ENCODE peak calls at places on chromosomes 1 and 21, in four cellular contexts. T, J, F and O are unnamed samples.

GRCh38 chr1:225508538-225509375 is 80.9 kb upstream of the LBR start:
- DNase-seq in T (no peak), J (no peak), F (no peak), O (no peak)

GRCh38 chr1:31977361-31978131 is 36.1 kb upstream of the KHDRBS1 start:
- DNase-seq in T (peak; percentile 51), J (no peak), F (peak; percentile 68), O (peak; percentile 67)

GRCh38 chr1:47675047-47675675 is 237.3 kb downstream of the FOXD2 start:
- DNase-seq in T (no peak), J (no peak), F (no peak), O (no peak)

GRCh38 chr1:65177457-65177856 is 29.5 kb downstream of the AK4 start:
- DNase-seq in T (no peak), J (no peak), F (no peak), O (no peak)

GRCh38 chr1:31133368-31133767 is 67.9 kb upstream of the PUM1 start:
- DNase-seq in T (no peak), J (no peak), F (no peak), O (no peak)

GRCh38 chr1:187971851-187972250 is 1143.1 kb downstream of the PLA2G4A start:
- DNase-seq in T (no peak), J (no peak), F (no peak), O (no peak)

GRCh38 chr1:15616704-15617172 is 520 bp upstream of the DDI2 start:
- DNase-seq in T (peak; percentile 38), J (no peak), F (no peak), O (no peak)

GRCh38 chr21:30480145-30480544 is at the start of gene KRTAP19-1:
- DNase-seq in T (no peak), J (no peak), F (no peak), O (no peak)

GRCh38 chr1:200896571-200897187 is 2.0 kb downstream of the INAVA start:
- DNase-seq in T (no peak), J (no peak), F (no peak), O (no peak)

GRCh38 chr1:62515055-62515454 is 78.2 kb downstream of the USP1 start:
- DNase-seq in T (no peak), J (no peak), F (no peak), O (no peak)

GRCh38 chr1:184487561-184488200 is 100.9 kb downstream of the C1orf21 start:
- DNase-seq in T (no peak), J (no peak), F (no peak), O (no peak)

GRCh38 chr1:19814681-19815503 is at the start of gene RNF186:
- DNase-seq in T (no peak), J (no peak), F (no peak), O (no peak)

GRCh38 chr1:19813651-19813960 is 1.5 kb downstream of the RNF186 start:
- DNase-seq in T (no peak), J (no peak), F (no peak), O (no peak)

GRCh38 chr1:19815801-19816736 is 986 bp upstream of the RNF186 start:
- DNase-seq in T (no peak), J (no peak), F (no peak), O (no peak)

GRCh38 chr1:19812875-19813650 is 2.0 kb downstream of the RNF186 start:
- DNase-seq in T (no peak), J (no peak), F (no peak), O (no peak)

DNA sequence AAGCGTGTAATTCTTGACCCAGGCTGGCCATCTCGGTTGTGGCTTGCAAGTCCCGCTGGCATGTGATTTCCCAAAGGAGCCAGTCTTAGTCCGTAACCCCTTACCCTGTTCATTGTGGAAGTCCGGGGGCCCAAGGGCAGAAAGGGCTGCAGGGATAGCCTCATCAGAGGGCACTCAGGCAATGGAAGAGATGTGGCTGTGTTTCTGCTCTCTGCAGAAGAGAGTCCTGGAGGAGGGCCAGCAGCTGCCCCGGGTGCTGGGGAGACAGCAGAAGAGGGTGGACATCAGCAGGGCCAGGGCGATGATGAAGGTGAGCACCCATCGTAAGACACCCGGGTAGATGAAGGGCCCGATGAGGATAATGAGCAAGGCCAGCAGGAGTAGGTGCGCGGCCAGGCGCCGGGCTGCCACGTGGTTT is 830 bp downstream of the RNF186 start:
- DNase-seq in T (no peak), J (no peak), F (no peak), O (no peak)
- TF ChIP-seq USF1 in T (no peak), J (no peak), F (no peak), O (no peak)

GRCh38 chr1:156149374-156150106 is 3.8 kb upstream of the SEMA4A start:
- DNase-seq in T (peak; percentile 12), J (peak; percentile 79), F (peak; percentile 49), O (peak; percentile 95)
- TF ChIP-seq USF1 in T (no peak), J (no peak), F (no peak), O (no peak)

DNA sequence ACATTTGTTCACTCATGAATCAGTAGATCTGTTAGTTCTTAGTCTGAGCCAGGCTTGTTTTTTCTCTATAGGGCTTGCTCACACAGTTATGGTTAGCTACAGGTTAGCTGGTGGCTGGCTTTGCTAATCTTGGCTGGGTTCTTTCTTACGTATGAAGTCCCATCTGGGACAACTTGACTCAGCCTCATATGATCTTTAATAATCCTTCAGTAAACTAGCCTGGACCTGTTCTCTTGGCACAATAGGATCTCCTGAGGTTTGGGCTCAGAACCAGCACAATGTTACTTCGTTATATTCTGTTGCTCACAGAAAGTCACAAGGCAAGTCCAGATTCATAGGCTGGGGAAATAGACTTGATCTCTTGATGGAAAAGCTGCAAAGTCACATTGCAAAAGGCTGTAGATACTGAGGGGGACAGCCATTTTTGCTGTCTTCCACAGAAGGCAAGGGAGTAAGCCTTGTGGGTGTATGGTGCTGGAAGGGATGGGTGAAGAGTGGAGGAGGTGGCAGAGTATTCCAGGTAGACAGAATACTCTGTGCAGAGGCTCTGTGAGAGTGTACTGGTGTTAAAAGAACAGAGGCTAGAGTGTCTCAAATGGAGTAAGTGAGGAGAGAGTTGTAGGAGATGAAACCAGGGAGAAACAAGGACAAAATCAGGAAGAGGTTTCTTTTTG is 24.4 kb downstream of the EFCAB7 start:
- DNase-seq in T (no peak), J (no peak), F (no peak), O (no peak)
- TF ChIP-seq USF1 in T (no peak), J (no peak), F (no peak), O (no peak)

GRCh38 chr21:25582888-25583287 is 24.4 kb downstream of the MRPL39 start:
- DNase-seq in T (no peak), J (no peak), F (no peak), O (no peak)

GRCh38 chr21:25577765-25578069 is 29.6 kb downstream of the MRPL39 start:
- DNase-seq in T (no peak), J (no peak), F (no peak), O (no peak)

GRCh38 chr21:25579402-25580016 is 27.8 kb downstream of the MRPL39 start:
- DNase-seq in T (no peak), J (no peak), F (no peak), O (no peak)

GRCh38 chr21:25582164-25582563 is 25.1 kb downstream of the MRPL39 start:
- DNase-seq in T (no peak), J (no peak), F (no peak), O (no peak)

GRCh38 chr21:25578070-25578961 is 29.0 kb downstream of the MRPL39 start:
- DNase-seq in T (no peak), J (peak; percentile 63), F (no peak), O (no peak)
- TF ChIP-seq USF1 in T (no peak), J (no peak), F (no peak), O (no peak)

DNA sequence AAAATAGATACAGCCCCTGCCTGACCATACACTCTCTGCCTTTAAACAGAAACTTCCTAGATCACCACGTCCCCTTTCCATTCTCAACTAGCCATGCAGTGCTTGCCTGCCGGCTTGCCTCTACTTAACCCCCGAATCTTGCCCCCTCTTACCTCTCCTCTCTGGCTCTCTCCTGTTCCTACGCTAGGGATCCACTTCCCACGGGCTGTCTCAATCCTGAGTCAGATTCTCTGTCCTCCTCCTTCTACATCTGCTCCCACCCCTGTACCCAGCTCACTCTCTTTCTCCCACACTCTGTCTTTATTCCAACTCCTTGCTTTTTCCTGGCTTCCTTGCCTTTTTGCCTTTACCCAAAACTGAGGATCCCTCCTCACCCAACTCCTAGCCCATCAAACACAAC is 29.3 kb downstream of the ATF3 start:
- DNase-seq in T (no peak), J (no peak), F (no peak), O (no peak)
- TF ChIP-seq USF1 in T (no peak), J (no peak), F (no peak), O (no peak)

DNA sequence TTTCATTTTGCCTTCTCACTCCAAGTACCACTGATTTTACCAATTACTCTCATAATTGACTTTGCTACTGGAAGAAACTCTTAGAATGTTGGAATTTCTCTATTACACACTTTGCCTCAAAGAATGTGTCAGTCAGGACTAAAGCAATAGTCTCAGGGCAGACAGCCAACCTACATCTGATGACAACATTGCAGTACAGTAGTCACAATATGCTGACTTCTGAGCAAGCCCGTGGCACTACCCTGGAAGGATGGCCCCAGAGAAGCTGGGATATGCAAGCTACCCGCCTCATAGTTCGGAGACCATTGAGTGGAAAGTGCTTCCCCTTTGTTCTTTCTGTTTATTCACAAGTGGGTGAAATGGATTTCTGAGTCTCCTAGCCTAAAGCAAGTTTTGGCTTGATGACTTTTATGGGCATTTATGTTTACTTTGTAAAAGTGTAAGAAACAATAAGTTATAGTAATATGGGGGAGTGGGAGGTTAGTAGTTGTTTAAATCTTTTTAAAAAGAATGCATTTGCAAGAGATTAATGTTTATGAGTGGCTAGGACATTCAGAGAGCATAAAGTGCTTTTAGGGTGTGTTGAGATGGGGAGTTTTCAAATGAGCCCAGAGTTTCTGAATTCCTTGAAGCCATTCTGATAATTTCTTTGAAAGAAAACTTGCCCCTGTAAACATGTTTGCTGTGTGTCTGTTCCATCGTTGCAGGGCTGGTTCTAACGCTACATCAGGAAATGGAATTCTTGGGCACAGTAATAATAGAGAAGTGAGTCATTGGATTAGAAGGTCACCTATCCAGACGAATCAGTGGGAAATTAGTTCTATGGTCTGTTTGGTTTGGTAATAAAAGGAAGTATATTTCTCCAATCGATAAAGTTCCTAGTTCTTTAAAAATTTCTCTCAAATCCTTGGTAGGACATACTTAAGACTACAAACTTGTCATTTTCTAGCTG is 63.8 kb downstream of the LMO4 start:
- DNase-seq in T (no peak), J (no peak), F (no peak), O (no peak)
- TF ChIP-seq USF1 in T (no peak), J (no peak), F (no peak), O (no peak)

DNA sequence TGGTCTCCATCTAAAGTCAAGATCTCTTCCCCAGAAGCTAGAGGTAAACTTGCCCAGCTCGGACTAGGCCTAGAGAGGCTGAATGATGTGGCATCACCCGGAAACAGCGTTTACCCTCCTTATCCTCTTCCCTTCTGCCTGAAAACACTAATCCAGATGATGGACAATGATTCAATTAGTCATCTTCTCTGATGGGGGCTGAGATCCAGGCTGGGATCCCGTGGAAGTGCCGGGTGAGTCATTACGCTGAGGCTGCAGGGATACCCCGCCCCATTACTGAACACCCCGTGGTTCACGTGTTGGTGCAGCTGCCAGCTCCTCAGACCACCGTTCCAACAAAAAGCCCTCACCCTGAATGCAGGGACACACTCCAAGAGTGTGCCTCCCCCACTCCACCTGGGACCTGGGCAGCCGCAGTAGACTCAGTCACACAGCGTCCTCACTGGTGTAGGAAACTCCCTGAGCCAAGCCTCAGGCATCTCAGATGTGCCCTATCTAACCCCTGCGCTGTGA is 2.0 kb downstream of the S100A6 start:
- DNase-seq in T (no peak), J (no peak), F (peak; percentile 54), O (no peak)
- TF ChIP-seq USF1 in T (peak; percentile 49), J (no peak), F (peak; percentile 3), O (no peak)